ENCODE peak calls at places on chromosomes 2 and 18, in five cellular contexts. Q is B cell; B is effector memory CD8-positive, alpha-beta T cell; P is activated naive CD4-positive, alpha-beta T cell; E is transverse colon. H is an unnamed sample.

GRCh38 chr2:73069855-73070650 is 1.5 kb downstream of the SFXN5 start:
- DNase-seq in Q (peak), E (no peak), B (no peak), P (no peak), H (no peak)

GRCh38 chr2:12500899-12501298 is 215.8 kb upstream of the TRIB2 start:
- DNase-seq in E (no peak), B (no peak), P (no peak), Q (no peak), H (no peak)

GRCh38 chr2:234145057-234145456 is 94.6 kb downstream of the SPP2 start:
- DNase-seq in P (no peak), Q (no peak), E (no peak), B (no peak), H (no peak)

GRCh38 chr2:96407041-96407918 is 71.7 kb downstream of the NCAPH start:
- DNase-seq in Q (peak), B (peak), P (no peak), E (peak), H (peak)

GRCh38 chr2:239267411-239267941 is 133.3 kb downstream of the HDAC4 start:
- DNase-seq in Q (peak), B (peak), P (peak), E (peak), H (peak)

GRCh38 chr2:221255862-221256261 is 316.2 kb downstream of the EPHA4 start:
- DNase-seq in E (no peak), B (no peak), P (no peak), Q (no peak), H (no peak)

GRCh38 chr2:136048886-136049832 is 63.7 kb upstream of the DARS1 start:
- DNase-seq in B (no peak), E (no peak), P (no peak), Q (no peak), H (no peak)

GRCh38 chr2:191280834-191281756 is 35.9 kb downstream of the MYO1B start:
- DNase-seq in Q (no peak), E (no peak), P (no peak), B (no peak), H (no peak)

GRCh38 chr2:33412920-33413319 is 63.5 kb upstream of the RASGRP3 start:
- DNase-seq in E (no peak), B (no peak), Q (no peak), P (no peak), H (no peak)

GRCh38 chr2:159475793-159476192 is 140.6 kb downstream of the BAZ2B start:
- DNase-seq in Q (no peak), E (no peak), B (no peak), P (no peak), H (no peak)

GRCh38 chr2:9247177-9247576 is 40.6 kb downstream of the ASAP2 start:
- DNase-seq in Q (no peak), P (no peak), E (no peak), B (no peak), H (no peak)

GRCh38 chr18:56803076-56803475 is 151.9 kb downstream of the WDR7 start:
- DNase-seq in E (no peak), B (no peak), Q (no peak), P (no peak), H (no peak)

GRCh38 chr18:51029378-51029693 is 677 bp upstream of the SMAD4 start:
- DNase-seq in E (no peak), Q (no peak), B (no peak), P (no peak), H (no peak)

GRCh38 chr2:142843731-142844130 is 33.7 kb upstream of the KYNU start:
- DNase-seq in Q (no peak), B (no peak), P (no peak), E (no peak), H (no peak)

GRCh38 chr2:42947809-42948595 is 155.6 kb upstream of the HAAO start:
- DNase-seq in B (no peak), E (no peak), Q (no peak), P (no peak), H (no peak)

GRCh38 chr2:143000599-143000998 is 123.1 kb downstream of the KYNU start:
- DNase-seq in B (no peak), Q (no peak), P (no peak), E (no peak), H (no peak)

H was measured in colonic mucosa.